ENCODE peak calls at places on chromosomes 11 and 22, in nine cellular contexts. One of them, this sample, is unnamed.

GRCh38 chr22:45090364-45090960 is 73.3 kb upstream of the NUP50 start:
- DNase-seq in epithelial cell of esophagus: peak
- DNase-seq in adrenal gland: no peak
- DNase-seq in lower lobe of right lung: no peak
- DNase-seq in cardiac muscle cell: peak
- DNase-seq in neural progenitor cell: peak
- DNase-seq in natural killer cell: no peak
- DNase-seq in nephron progenitor cell: no peak
- DNase-seq in lower leg skin: no peak
- DNase-seq in this sample: peak

GRCh38 chr11:107017104-107017432 is 1.2 kb downstream of the GUCY1A2 start:
- DNase-seq in epithelial cell of esophagus: no peak
- DNase-seq in adrenal gland: no peak
- DNase-seq in lower lobe of right lung: no peak
- DNase-seq in cardiac muscle cell: no peak
- DNase-seq in neural progenitor cell: no peak
- DNase-seq in natural killer cell: no peak
- DNase-seq in nephron progenitor cell: peak
- DNase-seq in lower leg skin: no peak
- DNase-seq in this sample: no peak

GRCh38 chr22:24331468-24332440 is 61.1 kb downstream of the SPECC1L start:
- DNase-seq in epithelial cell of esophagus: no peak
- DNase-seq in adrenal gland: no peak
- DNase-seq in lower lobe of right lung: no peak
- DNase-seq in cardiac muscle cell: no peak
- DNase-seq in neural progenitor cell: no peak
- DNase-seq in natural killer cell: no peak
- DNase-seq in nephron progenitor cell: no peak
- DNase-seq in lower leg skin: no peak
- DNase-seq in this sample: no peak

GRCh38 chr11:128349650-128350296 is 237.6 kb downstream of the ETS1 start:
- DNase-seq in epithelial cell of esophagus: no peak
- DNase-seq in adrenal gland: no peak
- DNase-seq in lower lobe of right lung: no peak
- DNase-seq in cardiac muscle cell: no peak
- DNase-seq in neural progenitor cell: no peak
- DNase-seq in natural killer cell: no peak
- DNase-seq in nephron progenitor cell: no peak
- DNase-seq in lower leg skin: no peak
- DNase-seq in this sample: no peak

GRCh38 chr22:44092636-44093220 is 68.6 kb downstream of the PARVB start:
- DNase-seq in epithelial cell of esophagus: no peak
- DNase-seq in adrenal gland: no peak
- DNase-seq in lower lobe of right lung: no peak
- DNase-seq in cardiac muscle cell: no peak
- DNase-seq in neural progenitor cell: no peak
- DNase-seq in natural killer cell: no peak
- DNase-seq in nephron progenitor cell: no peak
- DNase-seq in lower leg skin: no peak
- DNase-seq in this sample: no peak

GRCh38 chr11:6531267-6531752 is 34.2 kb downstream of the DNHD1 start:
- DNase-seq in epithelial cell of esophagus: peak
- DNase-seq in adrenal gland: peak
- DNase-seq in lower lobe of right lung: no peak
- DNase-seq in cardiac muscle cell: peak
- DNase-seq in neural progenitor cell: peak
- DNase-seq in natural killer cell: no peak
- DNase-seq in nephron progenitor cell: peak
- DNase-seq in lower leg skin: no peak
- DNase-seq in this sample: peak

GRCh38 chr11:78349614-78350013 is 68.0 kb downstream of the GAB2 start:
- DNase-seq in epithelial cell of esophagus: no peak
- DNase-seq in adrenal gland: no peak
- DNase-seq in lower lobe of right lung: no peak
- DNase-seq in cardiac muscle cell: no peak
- DNase-seq in neural progenitor cell: no peak
- DNase-seq in natural killer cell: no peak
- DNase-seq in nephron progenitor cell: no peak
- DNase-seq in lower leg skin: no peak
- DNase-seq in this sample: no peak

GRCh38 chr22:32926600-32926999 is 125.1 kb downstream of the TIMP3 start:
- DNase-seq in epithelial cell of esophagus: peak
- DNase-seq in adrenal gland: no peak
- DNase-seq in lower lobe of right lung: no peak
- DNase-seq in cardiac muscle cell: peak
- DNase-seq in neural progenitor cell: peak
- DNase-seq in natural killer cell: no peak
- DNase-seq in nephron progenitor cell: peak
- DNase-seq in lower leg skin: no peak
- DNase-seq in this sample: peak

GRCh38 chr11:2419638-2420501 is 19.3 kb downstream of the TSSC4 start:
- DNase-seq in epithelial cell of esophagus: peak
- DNase-seq in adrenal gland: peak
- DNase-seq in lower lobe of right lung: peak
- DNase-seq in cardiac muscle cell: peak
- DNase-seq in neural progenitor cell: peak
- DNase-seq in natural killer cell: peak
- DNase-seq in nephron progenitor cell: peak
- DNase-seq in lower leg skin: peak
- DNase-seq in this sample: peak

GRCh38 chr22:44680058-44680457 is 21.9 kb upstream of the PRR5 start:
- DNase-seq in epithelial cell of esophagus: no peak
- DNase-seq in adrenal gland: no peak
- DNase-seq in lower lobe of right lung: no peak
- DNase-seq in cardiac muscle cell: no peak
- DNase-seq in neural progenitor cell: no peak
- DNase-seq in natural killer cell: no peak
- DNase-seq in nephron progenitor cell: no peak
- DNase-seq in lower leg skin: no peak
- DNase-seq in this sample: no peak

GRCh38 chr22:26406118-26406517 is 22.9 kb upstream of the ASPHD2 start:
- DNase-seq in epithelial cell of esophagus: no peak
- DNase-seq in adrenal gland: no peak
- DNase-seq in lower lobe of right lung: no peak
- DNase-seq in cardiac muscle cell: no peak
- DNase-seq in neural progenitor cell: no peak
- DNase-seq in natural killer cell: no peak
- DNase-seq in nephron progenitor cell: no peak
- DNase-seq in lower leg skin: no peak
- DNase-seq in this sample: no peak

GRCh38 chr11:104570088-104570701 is 328.1 kb downstream of the CASP12 start:
- DNase-seq in epithelial cell of esophagus: peak
- DNase-seq in adrenal gland: no peak
- DNase-seq in lower lobe of right lung: no peak
- DNase-seq in cardiac muscle cell: no peak
- DNase-seq in neural progenitor cell: no peak
- DNase-seq in natural killer cell: no peak
- DNase-seq in nephron progenitor cell: no peak
- DNase-seq in lower leg skin: no peak
- DNase-seq in this sample: no peak

GRCh38 chr11:104565581-104565956 is 332.7 kb downstream of the CASP12 start:
- DNase-seq in epithelial cell of esophagus: no peak
- DNase-seq in adrenal gland: no peak
- DNase-seq in lower lobe of right lung: no peak
- DNase-seq in cardiac muscle cell: no peak
- DNase-seq in neural progenitor cell: no peak
- DNase-seq in natural killer cell: no peak
- DNase-seq in nephron progenitor cell: no peak
- DNase-seq in lower leg skin: no peak
- DNase-seq in this sample: no peak

GRCh38 chr11:104564921-104565580 is 333.2 kb downstream of the CASP12 start:
- DNase-seq in epithelial cell of esophagus: no peak
- DNase-seq in adrenal gland: no peak
- DNase-seq in lower lobe of right lung: no peak
- DNase-seq in cardiac muscle cell: no peak
- DNase-seq in neural progenitor cell: no peak
- DNase-seq in natural killer cell: no peak
- DNase-seq in nephron progenitor cell: no peak
- DNase-seq in lower leg skin: no peak
- DNase-seq in this sample: no peak
- TF ChIP-seq CTCF in epithelial cell of esophagus: no peak
- TF ChIP-seq CTCF in adrenal gland: no peak
- TF ChIP-seq CTCF in lower lobe of right lung: no peak
- TF ChIP-seq CTCF in cardiac muscle cell: no peak
- TF ChIP-seq CTCF in neural progenitor cell: no peak
- TF ChIP-seq CTCF in natural killer cell: no peak
- TF ChIP-seq CTCF in nephron progenitor cell: no peak
- TF ChIP-seq CTCF in lower leg skin: no peak
- TF ChIP-seq CTCF in this sample: no peak

GRCh38 chr11:7846003-7846402 is 49.3 kb upstream of the OR5P2 start:
- DNase-seq in epithelial cell of esophagus: peak
- DNase-seq in adrenal gland: no peak
- DNase-seq in lower lobe of right lung: no peak
- DNase-seq in cardiac muscle cell: no peak
- DNase-seq in neural progenitor cell: no peak
- DNase-seq in natural killer cell: no peak
- DNase-seq in nephron progenitor cell: no peak
- DNase-seq in lower leg skin: no peak
- DNase-seq in this sample: no peak

DNA sequence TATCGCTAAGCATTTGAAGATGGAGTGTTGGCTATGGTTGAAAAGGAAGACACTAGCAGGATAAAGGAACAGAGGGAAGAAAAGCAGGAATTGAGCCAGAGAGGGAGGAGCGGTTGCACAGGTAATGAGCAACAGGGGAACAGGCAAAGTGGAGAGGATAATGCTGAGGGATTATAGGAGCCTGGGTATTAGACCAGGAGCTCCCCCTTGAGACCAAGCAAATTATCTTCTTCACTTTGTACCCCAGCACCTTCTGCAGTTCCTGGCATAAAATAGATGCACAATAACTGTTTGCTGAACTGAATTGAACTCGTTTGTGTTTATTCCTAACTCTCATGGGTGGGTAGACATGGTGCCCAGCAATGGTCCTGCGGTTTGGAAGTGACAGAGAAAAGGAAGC is 54.6 kb upstream of the OR5P2 start:
- DNase-seq in epithelial cell of esophagus: peak
- DNase-seq in adrenal gland: no peak
- DNase-seq in lower lobe of right lung: no peak
- DNase-seq in cardiac muscle cell: no peak
- DNase-seq in neural progenitor cell: no peak
- DNase-seq in natural killer cell: no peak
- DNase-seq in nephron progenitor cell: no peak
- DNase-seq in lower leg skin: no peak
- DNase-seq in this sample: no peak
- TF ChIP-seq CTCF in epithelial cell of esophagus: peak
- TF ChIP-seq CTCF in adrenal gland: no peak
- TF ChIP-seq CTCF in lower lobe of right lung: no peak
- TF ChIP-seq CTCF in cardiac muscle cell: no peak
- TF ChIP-seq CTCF in neural progenitor cell: peak
- TF ChIP-seq CTCF in natural killer cell: no peak
- TF ChIP-seq CTCF in nephron progenitor cell: no peak
- TF ChIP-seq CTCF in lower leg skin: no peak
- TF ChIP-seq CTCF in this sample: no peak

GRCh38 chr11:133153031-133153430 is 379.3 kb downstream of the OPCML start:
- DNase-seq in epithelial cell of esophagus: no peak
- DNase-seq in adrenal gland: no peak
- DNase-seq in lower lobe of right lung: no peak
- DNase-seq in cardiac muscle cell: no peak
- DNase-seq in neural progenitor cell: no peak
- DNase-seq in natural killer cell: no peak
- DNase-seq in nephron progenitor cell: no peak
- DNase-seq in lower leg skin: peak
- DNase-seq in this sample: no peak

GRCh38 chr11:133162228-133162627 is 370.1 kb downstream of the OPCML start:
- DNase-seq in epithelial cell of esophagus: no peak
- DNase-seq in adrenal gland: no peak
- DNase-seq in lower lobe of right lung: no peak
- DNase-seq in cardiac muscle cell: no peak
- DNase-seq in neural progenitor cell: no peak
- DNase-seq in natural killer cell: no peak
- DNase-seq in nephron progenitor cell: no peak
- DNase-seq in lower leg skin: peak
- DNase-seq in this sample: no peak

GRCh38 chr11:133160754-133161153 is 371.5 kb downstream of the OPCML start:
- DNase-seq in epithelial cell of esophagus: no peak
- DNase-seq in adrenal gland: no peak
- DNase-seq in lower lobe of right lung: no peak
- DNase-seq in cardiac muscle cell: no peak
- DNase-seq in neural progenitor cell: no peak
- DNase-seq in natural killer cell: no peak
- DNase-seq in nephron progenitor cell: no peak
- DNase-seq in lower leg skin: peak
- DNase-seq in this sample: no peak

DNA sequence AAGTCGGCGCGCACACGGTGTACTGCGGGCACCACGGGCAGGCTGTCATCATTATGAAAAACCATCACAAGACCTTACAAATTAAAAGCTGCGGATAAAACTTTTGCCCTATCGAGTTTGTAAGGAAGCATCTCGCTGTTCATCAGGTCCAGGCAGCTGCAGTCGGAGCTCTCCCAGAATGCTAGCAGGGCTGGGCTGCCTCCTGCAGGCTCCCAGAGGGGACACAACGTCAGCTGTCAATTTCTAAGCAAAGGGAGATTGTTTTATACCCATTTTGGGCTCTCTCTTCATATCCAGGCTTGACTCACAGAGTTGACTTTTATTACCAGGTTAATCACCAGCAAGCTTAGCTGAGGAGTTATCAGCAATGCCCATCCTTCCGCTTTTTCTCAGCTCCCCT is 375.1 kb downstream of the OPCML start:
- DNase-seq in epithelial cell of esophagus: no peak
- DNase-seq in adrenal gland: no peak
- DNase-seq in lower lobe of right lung: no peak
- DNase-seq in cardiac muscle cell: peak
- DNase-seq in neural progenitor cell: peak
- DNase-seq in natural killer cell: no peak
- DNase-seq in nephron progenitor cell: no peak
- DNase-seq in lower leg skin: peak
- DNase-seq in this sample: no peak
- TF ChIP-seq CTCF in epithelial cell of esophagus: no peak
- TF ChIP-seq CTCF in adrenal gland: no peak
- TF ChIP-seq CTCF in lower lobe of right lung: no peak
- TF ChIP-seq CTCF in cardiac muscle cell: no peak
- TF ChIP-seq CTCF in neural progenitor cell: peak
- TF ChIP-seq CTCF in natural killer cell: no peak
- TF ChIP-seq CTCF in nephron progenitor cell: peak
- TF ChIP-seq CTCF in lower leg skin: no peak
- TF ChIP-seq CTCF in this sample: no peak

DNA sequence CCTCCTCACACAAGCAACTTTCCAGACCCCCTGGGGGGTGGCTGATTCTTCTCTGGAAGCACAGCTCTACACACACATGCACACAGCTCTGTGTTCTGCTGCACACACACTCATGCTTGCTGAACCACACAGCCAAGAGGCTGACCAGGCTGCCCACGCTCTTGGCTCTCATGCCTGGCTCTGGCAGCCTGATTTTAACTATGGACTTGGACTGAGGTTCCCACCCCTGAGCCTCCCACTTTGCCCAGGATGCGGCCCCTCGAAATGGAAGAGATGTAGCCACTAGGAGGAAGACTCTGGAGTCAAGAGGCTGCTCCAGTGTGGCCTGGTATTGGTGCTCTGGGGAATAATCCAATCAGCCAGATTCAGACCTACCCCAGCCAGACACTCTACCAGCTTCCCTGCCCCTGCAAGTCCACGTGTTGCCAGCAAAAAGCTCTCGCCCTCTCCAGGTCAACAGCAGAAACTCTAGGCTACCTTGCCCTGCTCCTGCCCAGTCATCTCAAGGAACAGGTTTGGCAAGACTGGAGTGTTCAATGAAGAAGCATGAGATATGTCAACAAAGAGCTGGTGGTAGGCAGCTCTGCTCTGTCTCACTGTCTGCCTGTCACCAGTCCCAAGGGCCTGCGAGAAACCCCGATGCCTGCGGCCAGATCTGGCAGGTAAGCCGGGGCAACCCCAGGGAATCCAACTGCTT is 8.8 kb upstream of the CASTOR1 start:
- DNase-seq in epithelial cell of esophagus: peak
- DNase-seq in adrenal gland: no peak
- DNase-seq in lower lobe of right lung: peak
- DNase-seq in cardiac muscle cell: no peak
- DNase-seq in neural progenitor cell: no peak
- DNase-seq in natural killer cell: no peak
- DNase-seq in nephron progenitor cell: no peak
- DNase-seq in lower leg skin: no peak
- DNase-seq in this sample: no peak
- TF ChIP-seq CTCF in epithelial cell of esophagus: peak
- TF ChIP-seq CTCF in adrenal gland: no peak
- TF ChIP-seq CTCF in lower lobe of right lung: no peak
- TF ChIP-seq CTCF in cardiac muscle cell: no peak
- TF ChIP-seq CTCF in neural progenitor cell: no peak
- TF ChIP-seq CTCF in natural killer cell: no peak
- TF ChIP-seq CTCF in nephron progenitor cell: no peak
- TF ChIP-seq CTCF in lower leg skin: no peak
- TF ChIP-seq CTCF in this sample: no peak

This sample was measured in HFFc6.